ENCODE peak calls at places on chromosomes 4 and X, in four cellular contexts. Z is IMR-90, U is HepG2, C is K562. R is an unnamed sample.

GRCh38 chr4:99405433-99406115 is 29.6 kb downstream of the ADH7 start:
- DNase-seq in Z (peak; percentile 82), U (peak; percentile 74), C (peak; percentile 29), R (peak; percentile 60)

GRCh38 chr4:102390438-102390837 is 45.2 kb upstream of the SLC39A8 start:
- DNase-seq in Z (no peak), U (no peak), C (no peak), R (no peak)

GRCh38 chrX:147485207-147485606 is 426.5 kb upstream of the FMR1 start:
- DNase-seq in Z (no peak), U (no peak), C (no peak), R (no peak)

GRCh38 chr4:30854566-30854965 is 134.4 kb downstream of the PCDH7 start:
- DNase-seq in Z (peak; percentile 27), U (no peak), C (no peak), R (no peak)

GRCh38 chrX:65488496-65488895 is 46.1 kb downstream of the LAS1L start:
- DNase-seq in Z (peak; percentile 17), U (no peak), C (no peak), R (no peak)

GRCh38 chr4:155854597-155855226 is 11.4 kb downstream of the ASIC5 start:
- DNase-seq in Z (peak; percentile 86), U (no peak), C (no peak), R (peak; percentile 20)

GRCh38 chr4:25367004-25367621 is 9.9 kb upstream of the ANAPC4 start:
- DNase-seq in Z (peak; percentile 59), U (no peak), C (peak; percentile 20), R (peak; percentile 39)

GRCh38 chrX:142663330-142664095 is 362.2 kb upstream of the SPANXN4 start:
- DNase-seq in Z (no peak), U (no peak), C (no peak), R (no peak)

GRCh38 chrX:39809326-39809725 is 288.4 kb downstream of the BCOR start:
- DNase-seq in Z (peak; percentile 82), U (no peak), C (no peak), R (no peak)

GRCh38 chrX:68719904-68720614 is 72.6 kb downstream of the STARD8 start:
- DNase-seq in Z (no peak), U (peak; percentile 9), C (no peak), R (no peak)

GRCh38 chrX:135194684-135195083 is 23.5 kb upstream of the CT55 start:
- DNase-seq in Z (no peak), U (no peak), C (peak; percentile 49), R (no peak)

GRCh38 chr4:123488916-123489315 is 92.3 kb downstream of the SPRY1 start:
- DNase-seq in Z (peak; percentile 86), U (peak; percentile 80), C (peak; percentile 33), R (peak; percentile 40)

GRCh38 chrX:36019164-36019563 is 99.6 kb downstream of the CFAP47 start:
- DNase-seq in Z (no peak), U (peak; percentile 27), C (no peak), R (no peak)

GRCh38 chr4:73090738-73091137 is 21.2 kb upstream of the COX18 start:
- DNase-seq in Z (no peak), U (no peak), C (no peak), R (no peak)

GRCh38 chr4:145845118-145845517 is 93.5 kb downstream of the ZNF827 start:
- DNase-seq in Z (no peak), U (no peak), C (no peak), R (no peak)

GRCh38 chr4:188904617-188905016 is 765.4 kb downstream of the TRIML1 start:
- DNase-seq in Z (no peak), U (no peak), C (no peak), R (no peak)

DNA sequence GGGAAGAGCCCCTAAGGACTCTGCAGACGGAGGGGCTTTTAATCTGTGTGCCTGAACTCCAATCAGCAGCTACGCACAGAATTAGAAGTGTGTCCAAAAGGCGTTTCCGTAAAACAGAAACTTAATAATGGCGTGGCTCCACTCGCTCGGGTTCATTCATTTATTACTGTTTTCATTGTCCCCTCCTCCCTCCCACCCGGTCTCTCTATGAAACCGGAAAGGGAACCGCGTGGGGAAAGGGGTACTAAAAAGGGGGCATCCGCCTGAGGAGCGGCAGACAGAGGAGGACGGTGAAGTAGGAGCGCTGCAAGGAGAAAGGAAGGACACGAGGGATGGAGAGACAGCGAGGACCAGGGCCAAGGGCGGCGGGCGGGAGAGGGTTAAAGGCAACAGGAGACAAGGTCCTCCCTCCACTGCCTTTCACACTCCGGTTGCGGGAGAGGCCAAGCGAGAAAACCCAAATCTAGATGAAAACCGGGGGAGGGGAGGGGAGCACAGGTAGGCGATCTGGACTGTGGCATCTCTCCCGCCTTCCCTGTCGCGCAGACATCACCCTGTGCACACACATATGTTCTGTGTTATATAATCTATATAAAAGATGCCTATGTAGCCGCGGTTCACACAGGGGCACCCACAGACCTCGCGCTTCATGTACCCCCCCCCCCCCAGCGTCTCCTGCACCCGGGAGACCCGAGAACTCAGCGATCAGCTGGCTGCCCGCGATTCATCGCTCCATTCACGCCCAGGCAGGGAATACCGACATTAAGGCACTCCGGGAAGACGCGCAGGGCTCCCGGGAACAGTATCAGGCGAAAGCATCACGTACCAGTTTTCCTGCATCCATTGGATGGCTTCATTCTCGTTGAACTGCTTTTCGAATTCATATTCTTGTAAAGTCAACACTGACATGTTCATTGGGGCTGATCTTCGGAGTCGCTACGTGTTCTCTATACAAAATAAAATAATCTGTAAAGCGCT is 705 bp downstream of the ELOVL6 start:
- DNase-seq in Z (peak; percentile 39), U (no peak), C (peak; percentile 44), R (peak; percentile 22)
- TF ChIP-seq MAZ in Z (no peak), U (no peak), C (no peak), R (no peak)

GRCh38 chr4:100539706-100540105 is 21.9 kb upstream of the EMCN start:
- DNase-seq in Z (no peak), U (no peak), C (no peak), R (no peak)
- TF ChIP-seq MAZ in Z (no peak), U (no peak), C (no peak), R (no peak)

GRCh38 chr4:143186634-143187033 is 1.9 kb downstream of the USP38 start:
- DNase-seq in Z (no peak), U (peak; percentile 5), C (peak; percentile 17), R (no peak)
- TF ChIP-seq MAZ in Z (no peak), U (no peak), C (no peak), R (no peak)

DNA sequence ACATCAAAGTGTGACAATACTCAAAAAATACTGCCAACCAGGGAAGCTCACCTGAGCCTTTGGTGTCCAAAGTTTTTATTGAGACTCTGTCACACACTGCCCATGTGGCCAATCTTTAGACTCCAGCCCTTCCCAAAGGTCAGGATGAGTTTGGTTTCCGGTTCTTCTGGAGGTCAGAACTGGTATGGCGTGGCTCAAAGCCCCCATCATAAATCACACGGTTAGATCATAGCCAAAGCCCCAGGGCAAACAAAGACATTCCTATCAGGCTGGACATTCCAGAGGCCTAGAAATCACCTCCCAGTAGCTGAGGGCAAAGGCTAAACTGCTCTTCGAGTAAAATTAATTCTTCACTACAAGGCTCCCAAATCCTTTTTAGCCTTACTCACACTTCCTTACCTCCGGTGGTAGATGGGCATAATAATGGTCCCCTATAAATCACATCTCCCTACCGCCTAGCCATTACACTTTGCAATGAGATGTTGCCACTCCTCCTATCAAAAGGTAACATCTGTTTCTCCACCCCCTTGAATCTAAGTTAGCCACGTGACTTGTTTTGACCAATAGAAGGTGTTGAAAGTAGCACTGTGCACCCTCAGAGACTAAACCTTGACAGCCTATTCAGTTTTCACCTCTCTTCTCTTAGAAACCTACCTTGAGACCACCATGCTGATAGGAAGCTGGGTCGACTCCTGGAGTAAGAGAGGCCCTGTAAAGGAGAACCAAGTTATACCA is 137.8 kb upstream of the DUSP21 start:
- DNase-seq in Z (no peak), U (peak; percentile 83), C (peak; percentile 60), R (no peak)
- TF ChIP-seq MAZ in Z (no peak), U (no peak), C (no peak), R (no peak)

GRCh38 chrX:108642273-108642628 is 94.1 kb downstream of the IRS4 start:
- DNase-seq in Z (no peak), U (no peak), C (no peak), R (no peak)

GRCh38 chrX:108641589-108642272 is 94.6 kb downstream of the IRS4 start:
- DNase-seq in Z (no peak), U (no peak), C (no peak), R (no peak)

DNA sequence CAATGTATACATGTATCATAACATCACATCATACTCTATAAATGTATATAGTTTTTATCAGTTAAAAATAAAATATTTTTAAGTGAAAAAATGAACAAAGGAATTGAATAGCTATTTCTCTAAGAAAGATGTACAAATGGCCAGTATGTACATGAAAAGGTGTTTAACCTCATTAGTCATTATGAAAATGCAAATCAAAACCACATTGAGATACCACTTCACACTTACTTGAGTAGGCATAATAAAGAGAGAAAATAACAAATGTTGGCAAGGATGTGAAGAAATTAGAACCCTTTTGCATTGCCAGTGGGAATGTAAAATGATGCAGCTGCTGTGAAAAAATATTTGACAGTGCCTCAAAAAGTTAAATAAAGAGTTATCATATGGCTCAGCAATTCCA is 95.5 kb downstream of the IRS4 start:
- DNase-seq in Z (no peak), U (no peak), C (no peak), R (no peak)
- TF ChIP-seq MAZ in Z (no peak), U (no peak), C (no peak), R (no peak)

GRCh38 chr4:140809671-140810070 is 53.5 kb upstream of the TBC1D9 start:
- DNase-seq in Z (no peak), U (no peak), C (no peak), R (no peak)
- TF ChIP-seq MAZ in Z (no peak), U (no peak), C (no peak), R (no peak)

R was measured in A549.